ENCODE peak calls at places on chromosome 9, in nine cellular contexts. D is H9; S is mesothelial cell of epicardium; A is pancreas; T is HS-27A; L is Calu3; I is CD4-positive, alpha-beta memory T cell; X is natural killer cell treated with Interleukin-12 subunit alpha and Interleukin-12 subunit beta and Interleukin-15 and Interleukin-18, amount 100 ng/mL, for 72 hours; V is NCI-H2081. N is an unnamed sample.

GRCh38 chr9:87531370-87532295 is 34.0 kb downstream of the DAPK1 start:
- DNase-seq in X (no peak), V (no peak), S (no peak), A (no peak), I (no peak), L (no peak), T (no peak), D (peak), N (no peak)

GRCh38 chr9:78724896-78725295 is 428.0 kb downstream of the PSAT1 start:
- DNase-seq in T (no peak), V (no peak), A (no peak), I (no peak), X (no peak), D (no peak), S (no peak), L (no peak), N (no peak)

GRCh38 chr9:8611153-8611552 is 811.6 kb upstream of the DMAC1 start:
- DNase-seq in I (no peak), V (no peak), L (no peak), T (no peak), S (no peak), D (no peak), A (no peak), X (no peak), N (no peak)

GRCh38 chr9:133691191-133691590 is 47.0 kb downstream of the SARDH start:
- DNase-seq in A (no peak), S (no peak), D (no peak), T (no peak), V (no peak), X (no peak), L (no peak), I (no peak), N (no peak)

GRCh38 chr9:21688108-21689102 is 114.0 kb upstream of the MTAP start:
- DNase-seq in S (no peak), D (no peak), V (no peak), L (peak), A (no peak), T (no peak), I (no peak), X (no peak), N (peak)

GRCh38 chr9:103397868-103398600 is 402.9 kb downstream of the CYLC2 start:
- DNase-seq in S (no peak), X (no peak), D (peak), L (peak), I (peak), T (no peak), A (peak), V (peak), N (peak)

GRCh38 chr9:110714314-110714713 is 45.7 kb downstream of the MUSK start:
- DNase-seq in V (no peak), T (no peak), D (no peak), X (no peak), L (no peak), S (no peak), I (no peak), A (no peak), N (no peak)

GRCh38 chr9:75889977-75890540 is 414 bp upstream of the PCSK5 start:
- DNase-seq in V (peak), S (peak), T (no peak), A (peak), L (no peak), D (no peak), X (no peak), I (no peak), N (no peak)

GRCh38 chr9:80899208-80899607 is 790.1 kb downstream of the TLE1 start:
- DNase-seq in V (no peak), X (no peak), D (no peak), S (no peak), A (no peak), I (no peak), L (no peak), T (no peak), N (peak)

GRCh38 chr9:93207326-93207814 is 23.4 kb downstream of the WNK2 start:
- DNase-seq in S (no peak), V (peak), L (no peak), A (no peak), X (no peak), D (no peak), I (no peak), T (no peak), N (peak)

GRCh38 chr9:113536483-113537226 is 73.1 kb downstream of the RGS3 start:
- DNase-seq in X (peak), V (no peak), I (no peak), S (no peak), A (no peak), L (no peak), D (peak), T (no peak), N (peak)

GRCh38 chr9:127263664-127264063 is 910 bp upstream of the GARNL3 start:
- DNase-seq in D (no peak), A (no peak), V (peak), S (no peak), I (no peak), T (no peak), X (no peak), L (no peak), N (no peak)

GRCh38 chr9:105359899-105360298 is 87.9 kb upstream of the FSD1L start:
- DNase-seq in I (no peak), X (peak), V (no peak), A (no peak), T (no peak), D (no peak), S (no peak), L (no peak), N (peak)

GRCh38 chr9:86413966-86414880 is 60.0 kb upstream of the TUT7 start:
- DNase-seq in S (no peak), V (peak), A (no peak), D (no peak), I (peak), T (no peak), L (no peak), X (no peak), N (no peak)

GRCh38 chr9:71587576-71588362 is 180.5 kb downstream of the CEMIP2 start:
- DNase-seq in L (no peak), T (no peak), D (no peak), A (no peak), S (no peak), V (no peak), X (no peak), I (no peak), N (peak)

GRCh38 chr9:98287383-98287782 is 31.9 kb upstream of the TBC1D2 start:
- DNase-seq in I (no peak), T (no peak), L (no peak), D (peak), S (no peak), V (no peak), X (no peak), A (no peak), N (no peak)

GRCh38 chr9:89463986-89464901 is 33.7 kb downstream of the SEMA4D start:
- DNase-seq in A (no peak), V (no peak), S (no peak), L (no peak), X (peak), T (no peak), D (no peak), I (peak), N (no peak)

N was measured in skeletal muscle cell.